ENCODE peak calls at places on chromosomes 2 and 18, in four cellular contexts. One of them, this sample, is unnamed.

GRCh38 chr18:9136315-9137141 is at the start of gene ANKRD12:
- DNase-seq in osteocyte: peak
- DNase-seq in tibial artery: peak
- DNase-seq in bronchial epithelial cell: peak
- DNase-seq in this sample: peak

GRCh38 chr18:28582724-28583123 is 405.8 kb upstream of the CDH2 start:
- DNase-seq in tibial artery: no peak
- DNase-seq in bronchial epithelial cell: no peak
- DNase-seq in osteocyte: no peak
- DNase-seq in this sample: no peak

GRCh38 chr2:237673130-237673921 is 45.9 kb downstream of the LRRFIP1 start:
- DNase-seq in osteocyte: no peak
- DNase-seq in bronchial epithelial cell: peak
- DNase-seq in tibial artery: peak
- DNase-seq in this sample: no peak

GRCh38 chr2:207528980-207529329 is 807 bp upstream of the CREB1 start:
- DNase-seq in tibial artery: no peak
- DNase-seq in osteocyte: no peak
- DNase-seq in bronchial epithelial cell: no peak
- DNase-seq in this sample: no peak

GRCh38 chr2:234203135-234203984 is 152.9 kb downstream of the SPP2 start:
- DNase-seq in tibial artery: no peak
- DNase-seq in osteocyte: no peak
- DNase-seq in bronchial epithelial cell: peak
- DNase-seq in this sample: no peak

GRCh38 chr18:74533666-74534065 is 634 bp upstream of the CNDP1 start:
- DNase-seq in osteocyte: no peak
- DNase-seq in tibial artery: peak
- DNase-seq in bronchial epithelial cell: no peak
- DNase-seq in this sample: no peak

GRCh38 chr2:241770185-241770935 is 6.3 kb upstream of the GAL3ST2 start:
- DNase-seq in osteocyte: peak
- DNase-seq in tibial artery: no peak
- DNase-seq in bronchial epithelial cell: no peak
- DNase-seq in this sample: peak

GRCh38 chr2:68742638-68743037 is 8.0 kb downstream of the ARHGAP25 start:
- DNase-seq in osteocyte: peak
- DNase-seq in tibial artery: no peak
- DNase-seq in bronchial epithelial cell: no peak
- DNase-seq in this sample: no peak

GRCh38 chr2:239949537-239949936 is 75.6 kb downstream of the NDUFA10 start:
- DNase-seq in osteocyte: no peak
- DNase-seq in tibial artery: no peak
- DNase-seq in bronchial epithelial cell: no peak
- DNase-seq in this sample: no peak

GRCh38 chr2:72142743-72143440 is 4.8 kb downstream of the CYP26B1 start:
- DNase-seq in osteocyte: peak
- DNase-seq in bronchial epithelial cell: no peak
- DNase-seq in tibial artery: peak
- DNase-seq in this sample: peak

GRCh38 chr2:223740679-223741078 is 96.7 kb downstream of the AP1S3 start:
- DNase-seq in bronchial epithelial cell: no peak
- DNase-seq in tibial artery: no peak
- DNase-seq in osteocyte: peak
- DNase-seq in this sample: no peak

GRCh38 chr2:59296279-59296678 is 1055.2 kb upstream of the FANCL start:
- DNase-seq in osteocyte: no peak
- DNase-seq in bronchial epithelial cell: peak
- DNase-seq in tibial artery: no peak
- DNase-seq in this sample: no peak

GRCh38 chr2:2591542-2591940 is 260.5 kb upstream of the MYT1L start:
- DNase-seq in bronchial epithelial cell: no peak
- DNase-seq in tibial artery: no peak
- DNase-seq in osteocyte: peak
- DNase-seq in this sample: no peak

GRCh38 chr2:110790907-110791306 is 58.5 kb downstream of the ACOXL start:
- DNase-seq in bronchial epithelial cell: no peak
- DNase-seq in osteocyte: no peak
- DNase-seq in tibial artery: no peak
- DNase-seq in this sample: no peak

GRCh38 chr2:127196998-127197397 is 23.1 kb downstream of the CYP27C1 start:
- DNase-seq in osteocyte: no peak
- DNase-seq in bronchial epithelial cell: peak
- DNase-seq in tibial artery: no peak
- DNase-seq in this sample: no peak

GRCh38 chr18:13680612-13681011 is 45.7 kb downstream of the FAM210A start:
- DNase-seq in tibial artery: no peak
- DNase-seq in bronchial epithelial cell: peak
- DNase-seq in osteocyte: no peak
- DNase-seq in this sample: no peak

GRCh38 chr2:236726701-236727450 is 157.3 kb downstream of the ACKR3 start:
- DNase-seq in osteocyte: no peak
- DNase-seq in bronchial epithelial cell: no peak
- DNase-seq in tibial artery: peak
- DNase-seq in this sample: no peak

GRCh38 chr2:25129901-25130520 is 38.4 kb downstream of the POMC start:
- DNase-seq in bronchial epithelial cell: no peak
- DNase-seq in tibial artery: no peak
- DNase-seq in osteocyte: no peak
- DNase-seq in this sample: no peak

GRCh38 chr2:182951948-182952663 is 85.7 kb upstream of the FRZB start:
- DNase-seq in osteocyte: no peak
- DNase-seq in tibial artery: no peak
- DNase-seq in bronchial epithelial cell: peak
- DNase-seq in this sample: no peak

GRCh38 chr2:172836386-172837200 is 100.9 kb downstream of the RAPGEF4 start:
- DNase-seq in osteocyte: no peak
- DNase-seq in bronchial epithelial cell: peak
- DNase-seq in tibial artery: no peak
- DNase-seq in this sample: no peak

GRCh38 chr2:67445652-67446268 is 48.6 kb downstream of the ETAA1 start:
- DNase-seq in tibial artery: no peak
- DNase-seq in osteocyte: no peak
- DNase-seq in bronchial epithelial cell: peak
- DNase-seq in this sample: no peak
- TF ChIP-seq CTCF in tibial artery: no peak
- TF ChIP-seq CTCF in osteocyte: no peak
- TF ChIP-seq CTCF in bronchial epithelial cell: no peak
- TF ChIP-seq CTCF in this sample: no peak

DNA sequence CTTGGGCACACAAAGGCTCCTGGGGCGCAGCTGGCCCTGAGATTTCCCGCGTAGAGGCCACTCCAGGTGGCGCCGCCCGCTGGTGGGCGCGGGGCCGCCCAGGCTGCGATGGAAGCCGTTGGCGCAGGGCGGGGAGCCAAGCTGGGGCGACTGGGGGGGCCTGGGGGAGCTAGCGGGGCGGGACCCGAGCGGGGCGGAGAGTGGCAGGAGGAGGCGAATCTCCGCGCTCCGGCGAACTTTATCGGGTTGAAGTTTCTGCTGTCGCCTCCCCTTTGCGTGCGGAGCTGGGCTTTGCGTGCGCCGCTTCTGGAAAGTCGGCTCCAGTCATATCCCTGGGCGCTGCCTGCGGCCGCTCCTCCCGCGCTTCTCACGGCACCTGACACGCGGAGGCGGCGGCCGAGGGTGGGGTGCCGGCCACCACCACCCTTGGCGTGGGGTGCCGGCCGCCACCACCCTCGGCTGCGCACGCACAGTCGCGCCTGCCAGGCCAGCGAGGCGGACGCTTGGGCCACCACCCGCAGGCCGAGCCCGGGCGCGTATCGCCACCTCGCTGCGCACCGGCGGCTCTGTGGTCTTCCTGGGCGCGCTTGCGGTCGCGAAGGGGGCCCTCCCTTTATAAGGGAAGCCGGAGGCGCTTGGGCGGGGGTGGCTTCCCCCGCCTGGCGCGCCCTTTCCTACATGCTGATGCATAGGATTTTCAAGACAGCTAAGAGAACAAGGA is 919 bp upstream of the CYP1B1 start:
- DNase-seq in tibial artery: peak
- DNase-seq in osteocyte: peak
- DNase-seq in bronchial epithelial cell: peak
- DNase-seq in this sample: peak
- TF ChIP-seq CTCF in tibial artery: no peak
- TF ChIP-seq CTCF in osteocyte: peak
- TF ChIP-seq CTCF in bronchial epithelial cell: peak
- TF ChIP-seq CTCF in this sample: peak

GRCh38 chr2:215930505-215931233 is 82.7 kb downstream of the MREG start:
- DNase-seq in osteocyte: no peak
- DNase-seq in bronchial epithelial cell: peak
- DNase-seq in tibial artery: no peak
- DNase-seq in this sample: no peak
- TF ChIP-seq CTCF in osteocyte: no peak
- TF ChIP-seq CTCF in bronchial epithelial cell: no peak
- TF ChIP-seq CTCF in tibial artery: no peak
- TF ChIP-seq CTCF in this sample: no peak

GRCh38 chr2:46780801-46781445 is 134.7 kb downstream of the MCFD2 start:
- DNase-seq in osteocyte: no peak
- DNase-seq in tibial artery: peak
- DNase-seq in bronchial epithelial cell: no peak
- DNase-seq in this sample: no peak
- TF ChIP-seq CTCF in osteocyte: no peak
- TF ChIP-seq CTCF in tibial artery: peak
- TF ChIP-seq CTCF in bronchial epithelial cell: no peak
- TF ChIP-seq CTCF in this sample: no peak

GRCh38 chr2:174344716-174345472 is 10.1 kb downstream of the SP9 start:
- DNase-seq in osteocyte: no peak
- DNase-seq in tibial artery: no peak
- DNase-seq in bronchial epithelial cell: peak
- DNase-seq in this sample: no peak
- TF ChIP-seq CTCF in osteocyte: peak
- TF ChIP-seq CTCF in tibial artery: peak
- TF ChIP-seq CTCF in bronchial epithelial cell: peak
- TF ChIP-seq CTCF in this sample: peak

GRCh38 chr2:98730851-98731708 is at the start of gene MGAT4A:
- DNase-seq in bronchial epithelial cell: no peak
- DNase-seq in osteocyte: no peak
- DNase-seq in tibial artery: peak
- DNase-seq in this sample: peak
- TF ChIP-seq CTCF in bronchial epithelial cell: peak
- TF ChIP-seq CTCF in osteocyte: no peak
- TF ChIP-seq CTCF in tibial artery: no peak
- TF ChIP-seq CTCF in this sample: peak